ENCODE peak calls at places on chromosomes 2 and 18, in four cellular contexts. A is heart right ventricle, L is fibroblast of pulmonary artery, O is GM12865. Q is an unnamed sample.

GRCh38 chr2:241873081-241873802 is 3.7 kb downstream of the RTP5 start:
- DNase-seq in A (peak; percentile 13), L (no peak), O (no peak), Q (no peak)

GRCh38 chr2:167406558-167406957 is 518.3 kb downstream of the XIRP2 start:
- DNase-seq in A (no peak), L (peak; percentile 42), O (no peak), Q (peak; percentile 82)

GRCh38 chr2:57376985-57377384 is 669.6 kb upstream of the VRK2 start:
- DNase-seq in A (no peak), L (peak; percentile 6), O (no peak), Q (no peak)

GRCh38 chr2:118764855-118765254 is 82.6 kb downstream of the EN1 start:
- DNase-seq in A (no peak), L (no peak), O (no peak), Q (no peak)

GRCh38 chr18:62183578-62184195 is 3.2 kb downstream of the PIGN start:
- DNase-seq in A (no peak), L (peak; percentile 81), O (peak; percentile 71), Q (peak; percentile 45)

GRCh38 chr18:13375302-13376255 is 157.0 kb downstream of the LDLRAD4 start:
- DNase-seq in A (peak; percentile 59), L (peak; percentile 87), O (peak; percentile 83), Q (peak; percentile 94)

GRCh38 chr18:9643549-9643948 is 29.2 kb upstream of the PPP4R1 start:
- DNase-seq in A (no peak), L (peak; percentile 98), O (no peak), Q (peak; percentile 97)

GRCh38 chr2:222690564-222691200 is 19.2 kb downstream of the MOGAT1 start:
- DNase-seq in A (peak; percentile 67), L (peak; percentile 84), O (peak; percentile 85), Q (peak; percentile 64)

GRCh38 chr2:238974510-238975166 is 126.8 kb downstream of the TWIST2 start:
- DNase-seq in A (no peak), L (peak; percentile 94), O (no peak), Q (peak; percentile 94)

GRCh38 chr2:63735263-63735662 is 106.4 kb upstream of the UGP2 start:
- DNase-seq in A (no peak), L (peak; percentile 30), O (no peak), Q (peak; percentile 34)

GRCh38 chr2:239954166-239955085 is 70.7 kb downstream of the NDUFA10 start:
- DNase-seq in A (no peak), L (peak; percentile 17), O (no peak), Q (peak; percentile 55)

GRCh38 chr2:153476491-153477095 is 2.0 kb downstream of the RPRM start:
- DNase-seq in A (no peak), L (no peak), O (no peak), Q (no peak)

GRCh38 chr2:25567406-25567805 is 106.0 kb downstream of the DTNB start:
- DNase-seq in A (no peak), L (peak; percentile 71), O (peak; percentile 70), Q (peak; percentile 50)

GRCh38 chr18:78822171-78822570 is 157.4 kb upstream of the SALL3 start:
- DNase-seq in A (no peak), L (no peak), O (no peak), Q (no peak)

GRCh38 chr2:238097988-238098853 is 1.9 kb upstream of the ESPNL start:
- DNase-seq in A (no peak), L (peak; percentile 19), O (peak; percentile 97), Q (peak; percentile 23)

GRCh38 chr2:205409403-205409802 is 272.9 kb upstream of the NRP2 start:
- DNase-seq in A (no peak), L (no peak), O (no peak), Q (peak; percentile 50)

GRCh38 chr2:232633413-232634318 is at the start of gene EFHD1:
- DNase-seq in A (peak; percentile 81), L (peak; percentile 44), O (peak; percentile 35), Q (peak; percentile 43)

GRCh38 chr2:1769703-1770422 is 25.5 kb upstream of the PXDN start:
- DNase-seq in A (no peak), L (peak; percentile 83), O (peak; percentile 47), Q (peak; percentile 72)

GRCh38 chr2:168086805-168087204 is 160.6 kb downstream of the STK39 start:
- DNase-seq in A (no peak), L (peak; percentile 4), O (no peak), Q (no peak)

GRCh38 chr2:45477546-45477945 is 133.5 kb downstream of the SRBD1 start:
- DNase-seq in A (no peak), L (no peak), O (no peak), Q (no peak)

GRCh38 chr2:31031132-31031706 is 107.0 kb downstream of the GALNT14 start:
- DNase-seq in A (no peak), L (no peak), O (peak; percentile 58), Q (no peak)

GRCh38 chr2:31208240-31208639 is 9.1 kb downstream of the CAPN14 start:
- DNase-seq in A (no peak), L (no peak), O (no peak), Q (no peak)

GRCh38 chr2:39646267-39646666 is 19.4 kb upstream of the TMEM178A start:
- DNase-seq in A (no peak), L (no peak), O (no peak), Q (no peak)

GRCh38 chr18:21865043-21865442 is 124.5 kb downstream of the MIB1 start:
- DNase-seq in A (no peak), L (no peak), O (no peak), Q (no peak)

GRCh38 chr2:240966457-240966905 is 31.9 kb upstream of the SNED1 start:
- DNase-seq in A (no peak), L (no peak), O (no peak), Q (no peak)

GRCh38 chr18:11245889-11246288 is 96.5 kb upstream of the PIEZO2 start:
- DNase-seq in A (no peak), L (no peak), O (no peak), Q (peak; percentile 36)

GRCh38 chr2:41870948-41871522 is 176.8 kb upstream of the PKDCC start:
- DNase-seq in A (no peak), L (no peak), O (no peak), Q (peak; percentile 52)

GRCh38 chr2:83006991-83007390 is 1452.1 kb downstream of the SUCLG1 start:
- DNase-seq in A (no peak), L (peak; percentile 21), O (no peak), Q (peak; percentile 4)

GRCh38 chr2:121104721-121105141 is 180.3 kb downstream of the TFCP2L1 start:
- DNase-seq in A (no peak), L (peak; percentile 28), O (no peak), Q (no peak)

GRCh38 chr18:73841661-73842060 is 306.0 kb downstream of the FBXO15 start:
- DNase-seq in A (no peak), L (peak; percentile 17), O (no peak), Q (no peak)
- H3K4me3 ChIP-seq in A (no peak overlapping the region), L (no peak overlapping the region), O (no peak overlapping the region), Q (no peak overlapping the region)

GRCh38 chr2:47892338-47892730 is 14.0 kb downstream of the FBXO11 start:
- DNase-seq in A (no peak), L (no peak), O (peak; percentile 16), Q (no peak)
- H3K4me3 ChIP-seq in A (no peak overlapping the region), L (no peak overlapping the region), O (no peak overlapping the region), Q (no peak overlapping the region)

GRCh38 chr2:227716501-227716900 is 1.3 kb downstream of the SLC19A3 start:
- DNase-seq in A (no peak), L (no peak), O (no peak), Q (no peak)

GRCh38 chr2:227719637-227720036 is 1.8 kb upstream of the SLC19A3 start:
- DNase-seq in A (no peak), L (no peak), O (no peak), Q (no peak)

GRCh38 chr2:227720680-227721079 is 2.9 kb upstream of the SLC19A3 start:
- DNase-seq in A (no peak), L (peak; percentile 39), O (no peak), Q (no peak)

DNA sequence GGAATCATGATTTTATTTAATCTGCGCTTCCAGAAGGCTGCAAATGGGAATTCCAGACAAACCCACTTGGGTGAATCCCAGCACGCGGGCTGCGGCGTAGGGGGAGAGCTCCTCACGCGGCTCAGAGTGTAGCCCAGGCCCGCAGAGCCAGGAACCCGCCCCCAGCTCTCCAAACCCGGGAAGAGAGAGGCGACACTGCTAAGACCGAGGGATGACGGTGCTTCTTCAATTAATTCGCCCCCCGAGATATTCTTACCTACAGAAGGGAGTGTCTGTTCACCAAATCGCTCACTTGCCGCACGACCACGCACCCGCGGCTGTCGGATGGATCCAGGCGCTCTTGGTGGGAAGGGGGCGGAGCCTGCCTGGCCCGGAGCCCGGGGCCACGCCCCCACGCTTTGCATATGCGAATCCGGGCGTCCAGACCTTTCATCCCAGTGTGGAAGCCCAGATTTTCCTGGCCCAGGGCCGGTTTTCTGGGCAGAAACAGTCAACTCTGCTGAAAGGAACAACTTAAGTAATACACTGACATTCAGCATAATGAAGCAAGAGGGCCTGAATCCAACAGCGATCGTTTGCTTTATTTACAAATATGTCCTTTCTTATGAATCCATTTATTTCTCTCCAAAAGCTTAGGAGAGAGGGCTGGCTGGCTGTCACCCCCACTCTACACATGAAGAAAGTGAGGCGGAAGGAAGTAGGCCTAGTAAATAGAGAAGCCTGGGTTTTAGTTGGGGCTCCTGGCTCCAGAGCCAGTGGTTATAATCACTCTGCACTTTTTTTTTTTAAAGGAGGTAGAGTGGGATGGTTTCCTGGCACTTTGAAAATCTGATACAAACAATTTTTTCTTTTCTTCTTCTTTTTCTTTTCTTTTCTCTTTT is at the start of gene SLC19A3:
- DNase-seq in A (peak; percentile 83), L (peak; percentile 96), O (peak; percentile 4), Q (peak; percentile 85)
- H3K4me3 ChIP-seq in A (peak within 1 kb of the TSS; percentile 39), L (peak within 1 kb of the TSS; percentile 61), O (no peak within 1 kb of the TSS), Q (peak within 1 kb of the TSS; percentile 48)

GRCh38 chr2:196750291-196750923 is 49.1 kb downstream of the GTF3C3 start:
- DNase-seq in A (no peak), L (no peak), O (no peak), Q (no peak)
- H3K4me3 ChIP-seq in A (no peak overlapping the region), L (no peak overlapping the region), O (no peak overlapping the region), Q (no peak overlapping the region)

GRCh38 chr18:35049111-35050003 is 8.1 kb downstream of the MAPRE2 start:
- DNase-seq in A (no peak), L (no peak), O (peak; percentile 39), Q (no peak)

GRCh38 chr18:35051978-35052377 is 10.8 kb downstream of the MAPRE2 start:
- DNase-seq in A (no peak), L (peak; percentile 27), O (no peak), Q (peak; percentile 37)

GRCh38 chr18:35050004-35050623 is 8.9 kb downstream of the MAPRE2 start:
- DNase-seq in A (no peak), L (no peak), O (peak; percentile 16), Q (peak; percentile 6)

GRCh38 chr18:35047697-35048292 is 6.6 kb downstream of the MAPRE2 start:
- DNase-seq in A (no peak), L (no peak), O (no peak), Q (no peak)

GRCh38 chr18:35050638-35051287 is 9.6 kb downstream of the MAPRE2 start:
- DNase-seq in A (no peak), L (peak; percentile 54), O (peak; percentile 12), Q (peak; percentile 17)
- H3K4me3 ChIP-seq in A (no peak overlapping the region), L (peak overlapping the region; percentile 32), O (peak overlapping the region; percentile 54), Q (no peak overlapping the region)

DNA sequence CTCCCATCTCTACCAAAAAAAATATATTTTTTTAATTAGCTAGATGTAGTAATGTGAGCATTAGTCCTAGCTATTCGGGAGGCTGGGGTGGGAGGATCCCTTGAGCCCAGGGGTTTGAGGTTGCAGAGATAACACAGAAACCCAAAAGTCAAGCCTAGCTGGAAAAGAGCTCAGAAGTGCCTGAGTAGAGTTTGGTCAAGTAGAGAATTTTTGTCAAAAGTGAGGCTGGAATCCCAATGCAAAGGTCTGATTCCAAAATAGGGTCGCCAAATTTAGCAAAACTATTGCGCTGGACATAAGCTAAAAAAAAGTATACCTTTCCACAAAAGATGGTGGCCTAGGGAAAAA is 15.5 kb upstream of the MSH6 start:
- DNase-seq in A (no peak), L (no peak), O (no peak), Q (no peak)
- H3K4me3 ChIP-seq in A (no peak overlapping the region), L (no peak overlapping the region), O (no peak overlapping the region), Q (no peak overlapping the region)

GRCh38 chr18:75204978-75205759 is 3.8 kb downstream of the PTGR3 start:
- DNase-seq in A (peak; percentile 37), L (no peak), O (no peak), Q (no peak)
- H3K4me3 ChIP-seq in A (peak overlapping the region; percentile 59), L (peak overlapping the region; percentile 38), O (no peak overlapping the region), Q (peak overlapping the region; percentile 53)